ENCODE peak calls at places on chromosomes 13 and 19, in seven cellular contexts. One of them, this sample, is unnamed.

GRCh38 chr19:46722004-46722380 is 5.1 kb upstream of the PRKD2 start:
- DNase-seq in uterus: no peak
- DNase-seq in BE2C: no peak
- DNase-seq in GM12865: no peak
- DNase-seq in AG04449: no peak
- DNase-seq in BJ: no peak
- DNase-seq in adrenal gland: no peak
- DNase-seq in this sample: no peak

GRCh38 chr19:54662730-54663129 is at the start of gene LILRB4:
- DNase-seq in adrenal gland: peak
- DNase-seq in AG04449: no peak
- DNase-seq in BJ: no peak
- DNase-seq in GM12865: peak
- DNase-seq in uterus: no peak
- DNase-seq in BE2C: no peak
- DNase-seq in this sample: no peak

GRCh38 chr19:48799358-48800300 is 11.2 kb downstream of the BCAT2 start:
- DNase-seq in uterus: no peak
- DNase-seq in adrenal gland: no peak
- DNase-seq in AG04449: no peak
- DNase-seq in GM12865: no peak
- DNase-seq in BJ: no peak
- DNase-seq in BE2C: no peak
- DNase-seq in this sample: no peak

GRCh38 chr19:51274037-51274370 is 23.1 kb downstream of the SIGLECL1 start:
- DNase-seq in BJ: no peak
- DNase-seq in adrenal gland: no peak
- DNase-seq in AG04449: no peak
- DNase-seq in GM12865: no peak
- DNase-seq in BE2C: no peak
- DNase-seq in uterus: no peak
- DNase-seq in this sample: no peak

GRCh38 chr19:7944177-7944761 is 803 bp upstream of the TIMM44 start:
- DNase-seq in BJ: no peak
- DNase-seq in GM12865: peak
- DNase-seq in AG04449: peak
- DNase-seq in uterus: peak
- DNase-seq in adrenal gland: peak
- DNase-seq in BE2C: peak
- DNase-seq in this sample: peak

GRCh38 chr19:55305983-55306562 is 19.1 kb downstream of the TMEM150B start:
- DNase-seq in BJ: no peak
- DNase-seq in GM12865: peak
- DNase-seq in AG04449: no peak
- DNase-seq in uterus: no peak
- DNase-seq in adrenal gland: peak
- DNase-seq in BE2C: no peak
- DNase-seq in this sample: no peak

GRCh38 chr13:99018418-99019180 is 40.7 kb upstream of the DOCK9 start:
- DNase-seq in uterus: no peak
- DNase-seq in adrenal gland: no peak
- DNase-seq in GM12865: no peak
- DNase-seq in BE2C: no peak
- DNase-seq in AG04449: peak
- DNase-seq in BJ: peak
- DNase-seq in this sample: no peak

GRCh38 chr13:49690133-49690989 is 925 bp downstream of the EBPL start:
- DNase-seq in uterus: no peak
- DNase-seq in adrenal gland: peak
- DNase-seq in AG04449: no peak
- DNase-seq in BE2C: peak
- DNase-seq in BJ: no peak
- DNase-seq in GM12865: no peak
- DNase-seq in this sample: no peak

GRCh38 chr19:56671613-56671994 is at the start of gene ZNF835:
- DNase-seq in BJ: no peak
- DNase-seq in adrenal gland: peak
- DNase-seq in GM12865: peak
- DNase-seq in BE2C: no peak
- DNase-seq in uterus: peak
- DNase-seq in AG04449: no peak
- DNase-seq in this sample: no peak

GRCh38 chr19:41377977-41378707 is 1.8 kb downstream of the TMEM91 start:
- DNase-seq in adrenal gland: no peak
- DNase-seq in BE2C: peak
- DNase-seq in BJ: no peak
- DNase-seq in AG04449: no peak
- DNase-seq in uterus: peak
- DNase-seq in GM12865: peak
- DNase-seq in this sample: no peak

GRCh38 chr13:79779761-79780160 is 298.8 kb downstream of the NDFIP2 start:
- DNase-seq in GM12865: no peak
- DNase-seq in AG04449: no peak
- DNase-seq in adrenal gland: peak
- DNase-seq in uterus: peak
- DNase-seq in BJ: no peak
- DNase-seq in BE2C: no peak
- DNase-seq in this sample: no peak

GRCh38 chr19:45677351-45678230 is 9.6 kb downstream of the GIPR start:
- DNase-seq in BJ: no peak
- DNase-seq in GM12865: peak
- DNase-seq in uterus: peak
- DNase-seq in BE2C: peak
- DNase-seq in AG04449: no peak
- DNase-seq in adrenal gland: peak
- DNase-seq in this sample: no peak
- TF ChIP-seq CTCF in BJ: peak
- TF ChIP-seq CTCF in GM12865: peak
- TF ChIP-seq CTCF in uterus: no peak
- TF ChIP-seq CTCF in BE2C: no peak
- TF ChIP-seq CTCF in AG04449: no peak
- TF ChIP-seq CTCF in adrenal gland: no peak
- TF ChIP-seq CTCF in this sample: peak

DNA sequence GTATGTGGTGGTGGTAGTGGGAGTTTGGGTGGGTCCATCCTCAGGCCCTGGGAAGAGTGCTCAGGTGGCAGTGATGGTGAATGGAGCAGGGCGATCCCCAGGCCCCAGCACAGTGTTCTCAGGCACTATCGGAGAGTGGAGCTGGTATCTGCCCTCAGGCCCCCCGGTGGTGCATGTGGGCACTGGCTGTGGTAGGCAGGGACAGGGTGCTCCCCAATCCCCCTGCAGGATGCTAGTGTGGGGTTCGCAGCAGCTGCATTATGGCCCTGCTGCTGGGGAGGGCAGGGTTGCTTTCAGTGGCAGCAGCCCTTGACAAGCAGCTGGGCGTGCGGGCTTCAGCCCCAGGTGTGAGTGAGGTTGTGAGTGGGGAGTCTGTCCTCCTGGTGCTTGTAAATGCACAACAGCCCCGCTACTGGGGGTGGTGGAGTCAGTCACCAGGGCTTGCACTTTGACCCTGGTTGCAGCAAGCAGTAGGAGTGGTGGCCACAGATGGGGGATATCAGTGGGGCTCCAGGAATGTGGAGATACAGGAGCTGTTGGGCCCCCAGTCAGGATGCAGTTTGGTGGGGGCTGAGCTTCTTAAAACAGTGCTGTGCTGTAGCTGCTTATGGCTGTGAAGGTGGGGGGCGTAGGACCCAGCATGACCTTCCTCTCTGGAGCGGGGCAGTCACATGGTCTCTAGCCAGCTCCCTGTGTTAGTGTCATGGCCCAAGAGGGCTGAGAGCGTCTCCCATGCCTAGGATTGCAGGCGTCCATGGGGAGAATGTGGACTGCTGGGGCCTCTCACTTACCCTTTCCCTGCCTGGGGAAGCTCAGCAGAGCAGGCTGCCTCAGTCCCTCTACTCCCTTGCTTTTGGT is 38.7 kb upstream of the ARHGEF7 start:
- DNase-seq in GM12865: no peak
- DNase-seq in uterus: no peak
- DNase-seq in BJ: no peak
- DNase-seq in adrenal gland: no peak
- DNase-seq in BE2C: no peak
- DNase-seq in AG04449: no peak
- DNase-seq in this sample: no peak
- TF ChIP-seq CTCF in GM12865: no peak
- TF ChIP-seq CTCF in uterus: no peak
- TF ChIP-seq CTCF in BJ: no peak
- TF ChIP-seq CTCF in adrenal gland: no peak
- TF ChIP-seq CTCF in BE2C: no peak
- TF ChIP-seq CTCF in AG04449: no peak
- TF ChIP-seq CTCF in this sample: no peak

GRCh38 chr19:19154768-19155494 is 15.1 kb downstream of the MEF2B start:
- DNase-seq in GM12865: no peak
- DNase-seq in BE2C: no peak
- DNase-seq in AG04449: no peak
- DNase-seq in BJ: no peak
- DNase-seq in uterus: no peak
- DNase-seq in adrenal gland: no peak
- DNase-seq in this sample: no peak
- TF ChIP-seq CTCF in GM12865: no peak
- TF ChIP-seq CTCF in BE2C: no peak
- TF ChIP-seq CTCF in AG04449: no peak
- TF ChIP-seq CTCF in BJ: no peak
- TF ChIP-seq CTCF in uterus: no peak
- TF ChIP-seq CTCF in adrenal gland: no peak
- TF ChIP-seq CTCF in this sample: no peak

GRCh38 chr13:44300895-44301638 is 72.6 kb upstream of the SERP2 start:
- DNase-seq in adrenal gland: peak
- DNase-seq in uterus: peak
- DNase-seq in GM12865: peak
- DNase-seq in BE2C: no peak
- DNase-seq in AG04449: no peak
- DNase-seq in BJ: peak
- DNase-seq in this sample: no peak
- TF ChIP-seq CTCF in adrenal gland: no peak
- TF ChIP-seq CTCF in uterus: no peak
- TF ChIP-seq CTCF in GM12865: no peak
- TF ChIP-seq CTCF in BE2C: no peak
- TF ChIP-seq CTCF in AG04449: no peak
- TF ChIP-seq CTCF in BJ: no peak
- TF ChIP-seq CTCF in this sample: no peak

GRCh38 chr13:74409551-74409950 is 275.3 kb upstream of the KLF12 start:
- DNase-seq in adrenal gland: no peak
- DNase-seq in BJ: no peak
- DNase-seq in uterus: no peak
- DNase-seq in GM12865: no peak
- DNase-seq in AG04449: no peak
- DNase-seq in BE2C: no peak
- DNase-seq in this sample: no peak

DNA sequence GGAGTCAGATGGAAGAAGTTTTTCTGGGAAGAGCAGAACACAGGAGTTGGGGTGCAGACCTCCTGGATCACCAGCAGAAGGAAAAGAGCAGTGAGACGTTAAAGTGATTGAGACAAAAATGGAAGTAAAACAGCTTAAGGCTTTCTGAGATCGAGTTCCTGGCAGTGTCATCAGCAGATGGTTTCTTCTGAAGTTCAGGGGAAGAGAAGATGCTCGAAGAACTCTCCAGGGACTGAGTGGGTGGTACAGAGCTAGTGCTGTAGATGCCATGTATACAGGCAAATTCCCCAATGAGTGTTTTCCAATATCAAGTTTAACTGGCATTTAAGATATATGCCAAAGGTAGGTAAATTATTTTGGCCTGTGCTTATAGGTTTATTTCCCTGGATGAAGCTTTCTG is 272.2 kb upstream of the KLF12 start:
- DNase-seq in BE2C: no peak
- DNase-seq in uterus: no peak
- DNase-seq in adrenal gland: no peak
- DNase-seq in BJ: no peak
- DNase-seq in GM12865: no peak
- DNase-seq in AG04449: no peak
- DNase-seq in this sample: no peak
- TF ChIP-seq CTCF in BE2C: no peak
- TF ChIP-seq CTCF in uterus: no peak
- TF ChIP-seq CTCF in adrenal gland: no peak
- TF ChIP-seq CTCF in BJ: no peak
- TF ChIP-seq CTCF in GM12865: no peak
- TF ChIP-seq CTCF in AG04449: no peak
- TF ChIP-seq CTCF in this sample: no peak

GRCh38 chr19:12834418-12834943 is at the start of gene RTBDN:
- DNase-seq in uterus: no peak
- DNase-seq in GM12865: no peak
- DNase-seq in adrenal gland: no peak
- DNase-seq in BE2C: no peak
- DNase-seq in AG04449: no peak
- DNase-seq in BJ: no peak
- DNase-seq in this sample: no peak
- TF ChIP-seq CTCF in uterus: no peak
- TF ChIP-seq CTCF in GM12865: no peak
- TF ChIP-seq CTCF in adrenal gland: no peak
- TF ChIP-seq CTCF in BE2C: no peak
- TF ChIP-seq CTCF in AG04449: no peak
- TF ChIP-seq CTCF in BJ: no peak
- TF ChIP-seq CTCF in this sample: no peak

GRCh38 chr13:58630794-58631193 is 999.2 kb downstream of the PCDH17 start:
- DNase-seq in BJ: no peak
- DNase-seq in BE2C: no peak
- DNase-seq in uterus: no peak
- DNase-seq in AG04449: no peak
- DNase-seq in GM12865: no peak
- DNase-seq in adrenal gland: no peak
- DNase-seq in this sample: no peak
- TF ChIP-seq CTCF in BJ: no peak
- TF ChIP-seq CTCF in BE2C: no peak
- TF ChIP-seq CTCF in uterus: no peak
- TF ChIP-seq CTCF in AG04449: no peak
- TF ChIP-seq CTCF in GM12865: no peak
- TF ChIP-seq CTCF in adrenal gland: no peak
- TF ChIP-seq CTCF in this sample: no peak

DNA sequence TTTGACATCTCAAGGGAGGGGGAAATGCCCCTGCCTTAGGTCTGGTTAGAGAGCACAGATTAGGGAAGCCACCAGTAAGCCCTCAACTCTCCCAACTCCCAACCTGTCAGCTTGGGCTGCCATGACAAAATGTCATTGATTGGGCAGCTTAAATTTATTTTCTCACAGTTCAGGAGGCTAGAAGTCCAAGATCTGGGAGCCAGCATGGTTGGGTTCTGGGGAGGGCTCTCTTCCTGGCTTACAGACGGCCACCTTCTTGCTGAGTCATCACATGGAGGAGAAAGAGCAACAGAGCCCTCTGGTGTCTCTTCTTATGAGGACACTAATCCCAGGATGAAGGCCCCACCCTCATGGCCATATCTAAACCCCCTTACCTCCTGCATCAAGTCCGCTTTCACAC is 24.2 kb downstream of the C19orf12 start:
- DNase-seq in GM12865: peak
- DNase-seq in BJ: no peak
- DNase-seq in uterus: no peak
- DNase-seq in AG04449: no peak
- DNase-seq in BE2C: peak
- DNase-seq in adrenal gland: no peak
- DNase-seq in this sample: no peak
- TF ChIP-seq CTCF in GM12865: peak
- TF ChIP-seq CTCF in BJ: peak
- TF ChIP-seq CTCF in uterus: peak
- TF ChIP-seq CTCF in AG04449: no peak
- TF ChIP-seq CTCF in BE2C: peak
- TF ChIP-seq CTCF in adrenal gland: no peak
- TF ChIP-seq CTCF in this sample: peak

GRCh38 chr13:23778007-23778687 is 111.1 kb downstream of the MIPEP start:
- DNase-seq in BJ: no peak
- DNase-seq in BE2C: no peak
- DNase-seq in AG04449: no peak
- DNase-seq in GM12865: no peak
- DNase-seq in adrenal gland: no peak
- DNase-seq in uterus: no peak
- DNase-seq in this sample: no peak
- TF ChIP-seq CTCF in BJ: peak
- TF ChIP-seq CTCF in BE2C: no peak
- TF ChIP-seq CTCF in AG04449: peak
- TF ChIP-seq CTCF in GM12865: peak
- TF ChIP-seq CTCF in adrenal gland: no peak
- TF ChIP-seq CTCF in uterus: no peak
- TF ChIP-seq CTCF in this sample: no peak

This sample was measured in AG09319.